ENCODE peak calls at places on chromosome 20, in six cellular contexts. P is SK-N-SH, L is HCT116, T is K562, W is GM12878, N is H1. V is an unnamed sample.
A peak's percentile ranks its signal among the peaks of the same experiment; 100 is the strongest.

GRCh38 chr20:47740225-47741184 is 44.8 kb downstream of the SULF2 start:
- DNase-seq in P (no peak), L (peak; percentile 31), T (peak; percentile 61), W (no peak), N (no peak), V (peak; percentile 56)

GRCh38 chr20:2234788-2235187 is 61.0 kb upstream of the TGM3 start:
- DNase-seq in P (no peak), L (no peak), T (no peak), W (no peak), N (no peak), V (peak; percentile 77)

GRCh38 chr20:46151936-46152335 is 33.8 kb downstream of the CD40 start:
- DNase-seq in P (peak; percentile 67), L (no peak), T (peak; percentile 79), W (no peak), N (peak; percentile 82), V (peak; percentile 80)

GRCh38 chr20:31606678-31606927 is 1.5 kb downstream of the ID1 start:
- DNase-seq in P (no peak), L (no peak), T (no peak), W (no peak), N (no peak), V (peak; percentile 88)

GRCh38 chr20:50516180-50516934 is 6.2 kb downstream of the PTPN1 start:
- DNase-seq in P (no peak), L (no peak), T (no peak), W (peak; percentile 87), N (no peak), V (no peak)

GRCh38 chr20:31707994-31708744 is 14.5 kb downstream of the BCL2L1 start:
- DNase-seq in P (no peak), L (no peak), T (peak; percentile 66), W (no peak), N (peak; percentile 62), V (peak; percentile 89)

GRCh38 chr20:52494244-52494643 is 302.7 kb upstream of the ZFP64 start:
- DNase-seq in P (no peak), L (no peak), T (no peak), W (no peak), N (no peak), V (no peak)

GRCh38 chr20:21102691-21103311 is 3.4 kb downstream of the LINC00237 start:
- DNase-seq in P (peak; percentile 64), L (no peak), T (no peak), W (no peak), N (peak; percentile 75), V (peak; percentile 81)

GRCh38 chr20:9884061-9884460 is 45.2 kb upstream of the PAK5 start:
- DNase-seq in P (peak; percentile 9), L (no peak), T (no peak), W (no peak), N (no peak), V (peak; percentile 53)

GRCh38 chr20:52461602-52462001 is 270.0 kb upstream of the ZFP64 start:
- DNase-seq in P (no peak), L (no peak), T (no peak), W (no peak), N (no peak), V (no peak)

GRCh38 chr20:45258669-45259068 is 4.3 kb upstream of the SLPI start:
- DNase-seq in P (no peak), L (no peak), T (no peak), W (no peak), N (no peak), V (no peak)

GRCh38 chr20:19757973-19758887 is at the start of gene RIN2:
- DNase-seq in P (peak; percentile 98), L (peak; percentile 21), T (peak; percentile 7), W (no peak), N (peak; percentile 90), V (peak; percentile 98)

GRCh38 chr20:3334156-3334943 is 73.1 kb downstream of the DNAAF9 start:
- DNase-seq in P (no peak), L (no peak), T (no peak), W (no peak), N (no peak), V (no peak)

GRCh38 chr20:58002901-58003300 is 225.6 kb downstream of the ANKRD60 start:
- DNase-seq in P (no peak), L (no peak), T (no peak), W (no peak), N (no peak), V (no peak)

GRCh38 chr20:57470666-57471495 is 54.1 kb downstream of the CTCFL start:
- DNase-seq in P (no peak), L (no peak), T (no peak), W (no peak), N (no peak), V (no peak)

GRCh38 chr20:40120827-40121226 is 568.2 kb downstream of the MAFB start:
- DNase-seq in P (no peak), L (no peak), T (no peak), W (no peak), N (no peak), V (no peak)

GRCh38 chr20:56430471-56430870 is 18.4 kb downstream of the CASS4 start:
- DNase-seq in P (no peak), L (no peak), T (no peak), W (no peak), N (no peak), V (no peak)

GRCh38 chr20:53950578-53950977 is 119.8 kb downstream of the BCAS1 start:
- DNase-seq in P (no peak), L (no peak), T (no peak), W (no peak), N (no peak), V (no peak)

GRCh38 chr20:1242530-1242929 is 16.7 kb downstream of the RAD21L1 start:
- DNase-seq in P (no peak), L (no peak), T (no peak), W (no peak), N (no peak), V (no peak)

DNA sequence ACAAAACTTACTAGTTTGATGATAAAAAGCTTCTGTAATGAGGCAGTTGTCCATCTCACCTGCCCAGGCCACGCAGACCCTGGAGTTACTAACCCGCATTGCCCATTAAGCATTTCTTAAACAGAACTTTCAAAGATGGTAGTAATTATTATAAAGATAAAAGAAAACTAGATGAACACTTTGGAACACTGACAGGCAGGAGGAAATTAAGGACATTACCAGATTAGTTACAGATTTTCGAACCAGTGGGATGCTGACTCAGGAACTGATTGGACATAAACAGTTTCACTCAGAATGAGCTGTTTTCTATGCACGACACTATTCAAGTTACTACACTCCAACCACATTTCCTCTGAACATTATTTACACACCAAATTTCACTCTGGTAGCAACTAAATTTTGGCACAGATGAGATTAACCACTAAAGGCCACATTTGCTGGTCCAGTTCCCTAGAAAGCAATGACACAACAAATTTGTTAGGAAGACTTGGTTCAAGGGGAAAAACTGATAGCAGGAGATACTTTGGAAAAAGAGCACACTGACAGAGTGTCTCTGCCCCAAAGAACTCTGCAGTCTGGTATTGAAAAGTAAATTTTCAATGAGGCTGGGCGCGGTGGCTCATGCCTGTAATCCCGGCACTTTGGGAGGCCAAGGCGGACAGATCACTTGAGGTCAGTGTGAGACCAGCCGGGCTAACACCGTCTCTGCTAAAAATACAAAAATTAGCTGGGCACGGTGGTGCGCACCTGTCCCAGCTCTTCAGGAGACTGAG is 3.0 kb downstream of the ROMO1 start:
- DNase-seq in P (no peak), L (no peak), T (no peak), W (no peak), N (no peak), V (no peak)
- H4K20me1 ChIP-seq in P (peaks cover 44% of the 10 kb centered on the region), L (peaks cover 21% of the 10 kb centered on the region), T (no peaks in the 10 kb centered on the region), W (no peaks in the 10 kb centered on the region), N (peaks cover 3% of the 10 kb centered on the region), V (peaks cover 22% of the 10 kb centered on the region)

GRCh38 chr20:41408986-41409385 is 42.4 kb upstream of the EMILIN3 start:
- DNase-seq in P (peak; percentile 78), L (no peak), T (no peak), W (no peak), N (no peak), V (no peak)
- H3K4me3 ChIP-seq in P (no peak overlapping the region), L (no peak overlapping the region), T (no peak overlapping the region), W (no peak overlapping the region), N (no peak overlapping the region), V (no peak overlapping the region)

DNA sequence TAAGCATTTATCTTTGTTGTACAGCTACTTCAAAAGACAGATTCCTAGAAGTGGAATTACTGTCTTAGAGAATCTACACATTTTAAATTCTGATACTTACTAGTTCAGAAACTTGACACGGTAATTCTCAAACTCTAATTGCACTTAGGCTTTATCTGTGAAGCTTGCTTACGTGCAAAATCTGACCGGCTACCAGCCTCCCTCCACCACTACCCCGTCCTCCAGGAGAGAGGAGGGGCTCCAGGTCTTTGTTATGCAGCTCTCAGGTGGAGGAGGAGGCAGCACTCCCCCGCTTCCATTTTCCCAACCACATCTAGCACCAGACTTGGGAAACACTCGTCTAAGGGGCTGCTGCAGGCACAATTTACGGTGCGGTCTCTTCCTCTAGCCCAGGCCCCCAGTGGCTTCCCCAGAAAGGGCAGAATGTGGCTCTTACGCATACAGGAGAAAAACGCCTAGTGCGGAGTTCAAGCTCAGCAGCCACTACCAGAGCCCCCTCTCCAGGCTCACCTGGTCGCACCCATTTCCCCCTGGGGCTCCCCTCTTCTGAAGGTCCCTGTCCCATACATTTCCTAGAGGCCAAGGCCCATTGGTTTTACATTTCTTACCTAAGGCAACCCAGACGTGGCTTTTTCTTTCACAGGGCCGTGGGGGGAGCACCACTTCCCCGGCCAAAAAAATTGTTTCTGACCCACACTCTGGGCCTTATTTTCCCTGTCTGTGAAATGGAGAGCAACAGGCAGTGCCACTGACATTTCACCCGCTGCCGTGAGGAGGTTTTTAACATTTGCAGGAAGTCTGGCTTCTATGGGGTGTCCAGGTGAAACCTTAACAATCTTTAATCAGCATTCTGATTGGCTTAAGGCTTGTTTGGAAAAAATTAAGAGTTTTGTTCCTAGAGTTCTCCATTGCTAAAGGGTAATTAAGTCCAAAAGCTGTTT is 1.6 kb upstream of the TGIF2 start:
- DNase-seq in P (no peak), L (no peak), T (peak; percentile 68), W (no peak), N (peak; percentile 70), V (peak; percentile 93)
- TF ChIP-seq POLR2AphosphoS5 in P (no peak), L (no peak), T (no peak), W (no peak), N (peak; percentile 74), V (peak; percentile 89)

GRCh38 chr20:63900373-63900772 is 5.4 kb downstream of the DNAJC5 start:
- DNase-seq in P (no peak), L (no peak), T (no peak), W (no peak), N (no peak), V (no peak)

GRCh38 chr20:63898882-63899558 is 4.1 kb downstream of the DNAJC5 start:
- DNase-seq in P (no peak), L (no peak), T (no peak), W (no peak), N (no peak), V (no peak)

GRCh38 chr20:63895886-63896135 is 885 bp downstream of the DNAJC5 start:
- DNase-seq in P (no peak), L (no peak), T (no peak), W (no peak), N (no peak), V (no peak)

GRCh38 chr20:63896136-63896890 is 1.4 kb downstream of the DNAJC5 start:
- DNase-seq in P (no peak), L (no peak), T (no peak), W (no peak), N (no peak), V (peak; percentile 26)

DNA sequence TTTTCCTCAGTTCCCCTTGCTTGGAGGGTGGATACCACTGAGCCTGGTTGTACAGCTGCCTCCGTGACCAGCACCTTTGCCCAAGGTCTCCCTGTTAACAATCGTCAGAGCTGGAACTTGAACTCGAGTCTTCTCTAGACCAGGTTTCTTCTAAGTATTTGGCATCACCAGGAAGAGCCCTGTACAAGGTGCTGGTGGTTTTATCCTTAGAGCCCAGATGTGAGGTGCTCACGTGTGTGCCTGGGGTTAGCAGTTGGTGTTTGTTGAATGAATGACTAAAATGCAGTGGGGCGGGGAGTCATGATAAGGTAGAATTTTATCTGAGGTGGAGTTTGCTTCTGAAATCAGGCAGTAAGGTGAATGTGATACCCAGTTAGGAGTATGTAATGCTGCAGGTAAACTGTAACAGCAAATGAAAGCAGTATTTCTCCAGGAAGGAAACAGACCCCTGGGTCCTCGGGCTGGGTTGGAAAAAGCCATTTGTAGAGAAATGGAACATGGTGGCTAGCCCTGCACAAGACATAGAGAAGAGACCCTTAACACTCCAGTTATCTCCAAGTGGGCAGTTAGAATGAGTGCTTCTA is 3.1 kb downstream of the DNAJC5 start:
- DNase-seq in P (no peak), L (no peak), T (no peak), W (no peak), N (no peak), V (no peak)
- H4K20me1 ChIP-seq in P (peaks cover 75% of the 10 kb centered on the region), L (peaks cover 14% of the 10 kb centered on the region), T (peaks cover 27% of the 10 kb centered on the region), W (peaks cover 5% of the 10 kb centered on the region), N (peaks cover 16% of the 10 kb centered on the region), V (peaks cover 19% of the 10 kb centered on the region)